ENCODE peak calls at places on chromosome 13, in eight cellular contexts. J, V, Z, S, P, F, L and Y are unnamed samples.

GRCh38 chr13:79802389-79803140 is 321.6 kb downstream of the NDFIP2 start:
- DNase-seq in J (no peak), V (no peak), Z (no peak), S (no peak), P (no peak), F (no peak), L (no peak), Y (no peak)

GRCh38 chr13:108302279-108302678 is 32.8 kb downstream of the TNFSF13B start:
- DNase-seq in J (no peak), V (no peak), Z (no peak), S (no peak), P (peak), F (no peak), L (no peak), Y (no peak)

GRCh38 chr13:102945324-102945815 is 99.5 kb downstream of the ERCC5 start:
- DNase-seq in J (no peak), V (no peak), Z (no peak), S (no peak), P (no peak), F (no peak), L (no peak), Y (no peak)

GRCh38 chr13:81012031-81012430 is 671.1 kb upstream of the SPRY2 start:
- DNase-seq in J (no peak), V (no peak), Z (no peak), S (no peak), P (no peak), F (no peak), L (no peak), Y (no peak)

GRCh38 chr13:93029536-93029935 is 197.1 kb upstream of the GPC6 start:
- DNase-seq in J (peak), V (no peak), Z (peak), S (no peak), P (peak), F (no peak), L (no peak), Y (no peak)

GRCh38 chr13:113853518-113854237 is 10.2 kb downstream of the GAS6 start:
- DNase-seq in J (peak), V (no peak), Z (peak), S (peak), P (no peak), F (no peak), L (no peak), Y (peak)

GRCh38 chr13:59666504-59666903 is 497.2 kb downstream of the DIAPH3 start:
- DNase-seq in J (peak), V (no peak), Z (peak), S (no peak), P (peak), F (no peak), L (no peak), Y (no peak)

GRCh38 chr13:73169971-73170370 is 111.2 kb downstream of the KLF5 start:
- DNase-seq in J (no peak), V (no peak), Z (no peak), S (no peak), P (peak), F (no peak), L (no peak), Y (no peak)

GRCh38 chr13:100721885-100722512 is 47.4 kb upstream of the TMTC4 start:
- DNase-seq in J (peak), V (peak), Z (peak), S (peak), P (peak), F (peak), L (peak), Y (no peak)

GRCh38 chr13:98938801-98939200 is 39.1 kb downstream of the DOCK9 start:
- DNase-seq in J (no peak), V (no peak), Z (no peak), S (peak), P (peak), F (peak), L (no peak), Y (no peak)

GRCh38 chr13:52159159-52159982 is at the start of gene NEK3:
- DNase-seq in J (peak), V (peak), Z (peak), S (peak), P (peak), F (peak), L (peak), Y (peak)

GRCh38 chr13:75360170-75360569 is 121.8 kb downstream of the TBC1D4 start:
- DNase-seq in J (no peak), V (no peak), Z (no peak), S (no peak), P (no peak), F (no peak), L (no peak), Y (no peak)

GRCh38 chr13:113192902-113193301 is 15.6 kb downstream of the PCID2 start:
- DNase-seq in J (peak), V (no peak), Z (peak), S (no peak), P (peak), F (no peak), L (no peak), Y (no peak)

GRCh38 chr13:22837980-22838615 is 342.7 kb upstream of the SGCG start:
- DNase-seq in J (no peak), V (no peak), Z (no peak), S (no peak), P (no peak), F (no peak), L (no peak), Y (no peak)

GRCh38 chr13:109949395-109949794 is 163.0 kb upstream of the IRS2 start:
- DNase-seq in J (no peak), V (no peak), Z (peak), S (no peak), P (peak), F (no peak), L (no peak), Y (no peak)

GRCh38 chr13:22662771-22663170 is 518.0 kb upstream of the SGCG start:
- DNase-seq in J (no peak), V (no peak), Z (no peak), S (no peak), P (no peak), F (no peak), L (no peak), Y (no peak)

GRCh38 chr13:36131215-36131930 is at the start of gene DCLK1:
- DNase-seq in J (peak), V (no peak), Z (peak), S (peak), P (peak), F (peak), L (no peak), Y (peak)

GRCh38 chr13:101455863-101456262 is 3.4 kb downstream of the ITGBL1 start:
- DNase-seq in J (peak), V (no peak), Z (peak), S (no peak), P (peak), F (no peak), L (no peak), Y (no peak)

GRCh38 chr13:106468948-106469590 is 66.4 kb downstream of the EFNB2 start:
- DNase-seq in J (no peak), V (no peak), Z (no peak), S (no peak), P (no peak), F (peak), L (no peak), Y (no peak)

GRCh38 chr13:113364371-113364932 is 522 bp upstream of the GRTP1 start:
- DNase-seq in J (no peak), V (no peak), Z (no peak), S (no peak), P (no peak), F (peak), L (no peak), Y (peak)

GRCh38 chr13:42946927-42947326 is 45.1 kb downstream of the EPSTI1 start:
- DNase-seq in J (peak), V (no peak), Z (peak), S (no peak), P (peak), F (no peak), L (no peak), Y (no peak)

GRCh38 chr13:71785361-71785760 is 81.6 kb downstream of the DACH1 start:
- DNase-seq in J (no peak), V (no peak), Z (no peak), S (no peak), P (no peak), F (no peak), L (no peak), Y (no peak)

GRCh38 chr13:69935043-69935442 is 172.6 kb upstream of the ATXN8OS start:
- DNase-seq in J (no peak), V (no peak), Z (no peak), S (no peak), P (no peak), F (no peak), L (peak), Y (no peak)

GRCh38 chr13:42991892-42992584 is at the start of gene EPSTI1:
- DNase-seq in J (peak), V (peak), Z (peak), S (peak), P (peak), F (peak), L (no peak), Y (peak)

GRCh38 chr13:36712785-36713184 is 39.0 kb downstream of the SERTM1 start:
- DNase-seq in J (peak), V (no peak), Z (peak), S (no peak), P (peak), F (no peak), L (no peak), Y (no peak)

GRCh38 chr13:109667754-109668360 is 118.5 kb downstream of the IRS2 start:
- DNase-seq in J (no peak), V (no peak), Z (no peak), S (no peak), P (no peak), F (no peak), L (no peak), Y (no peak)

GRCh38 chr13:100694722-100695644 is 20.4 kb upstream of the TMTC4 start:
- DNase-seq in J (peak), V (no peak), Z (peak), S (peak), P (peak), F (peak), L (peak), Y (no peak)

GRCh38 chr13:53142301-53142700 is 113.7 kb downstream of the OLFM4 start:
- DNase-seq in J (no peak), V (no peak), Z (no peak), S (no peak), P (peak), F (no peak), L (no peak), Y (no peak)

GRCh38 chr13:107277911-107278310 is 710.0 kb upstream of the ARGLU1 start:
- DNase-seq in J (no peak), V (no peak), Z (no peak), S (no peak), P (peak), F (no peak), L (no peak), Y (no peak)

GRCh38 chr13:19185086-19185864 is 3.7 kb upstream of the TUBA3C start:
- DNase-seq in J (no peak), V (no peak), Z (no peak), S (no peak), P (no peak), F (no peak), L (no peak), Y (no peak)

GRCh38 chr13:41682001-41682400 is 224.7 kb downstream of the RGCC start:
- DNase-seq in J (no peak), V (no peak), Z (no peak), S (no peak), P (no peak), F (no peak), L (no peak), Y (no peak)

GRCh38 chr13:49539746-49540145 is 44.0 kb downstream of the PHF11 start:
- DNase-seq in J (no peak), V (no peak), Z (no peak), S (no peak), P (no peak), F (no peak), L (no peak), Y (no peak)

GRCh38 chr13:48491423-48492122 is 41.3 kb downstream of the RCBTB2 start:
- DNase-seq in J (no peak), V (no peak), Z (peak), S (no peak), P (no peak), F (no peak), L (no peak), Y (no peak)
- H3K4me3 ChIP-seq in J (peak), V (peak), Z (peak), S (no peak), P (peak), F (no peak), L (no peak), Y (peak)

GRCh38 chr13:30329009-30329585 is 21.7 kb upstream of the KATNAL1 start:
- DNase-seq in J (no peak), V (no peak), Z (no peak), S (no peak), P (no peak), F (no peak), L (no peak), Y (no peak)
- H3K4me3 ChIP-seq in J (no peak), V (no peak), Z (no peak), S (no peak), P (no peak), F (no peak), L (no peak), Y (no peak)

DNA sequence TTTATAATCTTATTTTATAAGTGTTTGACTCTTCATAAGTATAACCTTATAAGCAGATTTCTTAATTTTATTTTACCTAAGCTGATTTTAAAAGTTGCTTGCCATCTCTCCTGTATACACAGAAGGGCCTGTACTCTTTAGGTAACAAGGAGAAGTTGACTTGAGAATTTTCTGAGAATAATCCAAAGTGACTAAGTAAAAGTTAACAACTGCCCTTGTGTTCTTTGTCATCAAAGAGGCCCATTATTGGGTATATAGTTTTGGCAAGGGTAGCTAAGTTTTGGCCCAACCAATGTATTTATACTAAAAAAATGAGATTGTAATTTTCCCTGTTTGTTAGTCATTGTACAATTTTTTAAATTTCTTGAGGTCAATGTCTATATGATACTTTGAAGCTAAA is 3.2 kb downstream of the LCP1 start:
- DNase-seq in J (no peak), V (no peak), Z (no peak), S (no peak), P (no peak), F (no peak), L (no peak), Y (no peak)
- H3K4me3 ChIP-seq in J (no peak), V (peak), Z (no peak), S (no peak), P (no peak), F (no peak), L (no peak), Y (no peak)

DNA sequence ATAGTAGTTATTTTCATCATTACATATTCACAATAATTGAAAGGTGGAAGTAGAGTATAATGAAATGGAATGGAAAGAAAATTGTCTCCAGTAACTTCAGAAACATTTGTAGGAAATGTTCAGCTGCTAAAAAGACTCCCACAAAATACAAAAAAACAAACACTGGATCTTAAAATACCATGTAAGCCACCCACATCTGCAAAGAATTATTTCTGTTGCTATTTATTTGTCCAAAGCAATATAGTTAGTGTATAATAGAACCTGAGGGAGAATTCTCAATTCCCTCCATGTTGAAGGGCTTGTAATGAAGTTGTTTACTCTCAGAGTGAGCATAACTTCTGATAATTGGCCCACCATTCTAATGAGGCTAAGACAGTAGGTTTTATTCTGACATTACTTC is 37.4 kb upstream of the KLF12 start:
- DNase-seq in J (no peak), V (no peak), Z (no peak), S (no peak), P (no peak), F (no peak), L (no peak), Y (no peak)
- H3K4me3 ChIP-seq in J (no peak), V (no peak), Z (no peak), S (no peak), P (no peak), F (no peak), L (no peak), Y (no peak)

GRCh38 chr13:97878421-97879375 is 74.8 kb upstream of the IPO5 start:
- DNase-seq in J (no peak), V (no peak), Z (no peak), S (peak), P (peak), F (no peak), L (no peak), Y (no peak)

GRCh38 chr13:97880298-97880675 is 73.2 kb upstream of the IPO5 start:
- DNase-seq in J (no peak), V (no peak), Z (no peak), S (no peak), P (no peak), F (no peak), L (no peak), Y (no peak)

GRCh38 chr13:97883356-97883755 is 70.1 kb upstream of the IPO5 start:
- DNase-seq in J (peak), V (no peak), Z (peak), S (no peak), P (peak), F (no peak), L (no peak), Y (no peak)

GRCh38 chr13:97881556-97881955 is 71.9 kb upstream of the IPO5 start:
- DNase-seq in J (no peak), V (no peak), Z (no peak), S (no peak), P (no peak), F (no peak), L (no peak), Y (no peak)

GRCh38 chr13:97879646-97880297 is 73.7 kb upstream of the IPO5 start:
- DNase-seq in J (peak), V (no peak), Z (peak), S (no peak), P (peak), F (no peak), L (peak), Y (no peak)
- H3K4me3 ChIP-seq in J (no peak), V (no peak), Z (no peak), S (no peak), P (no peak), F (no peak), L (peak), Y (no peak)

DNA sequence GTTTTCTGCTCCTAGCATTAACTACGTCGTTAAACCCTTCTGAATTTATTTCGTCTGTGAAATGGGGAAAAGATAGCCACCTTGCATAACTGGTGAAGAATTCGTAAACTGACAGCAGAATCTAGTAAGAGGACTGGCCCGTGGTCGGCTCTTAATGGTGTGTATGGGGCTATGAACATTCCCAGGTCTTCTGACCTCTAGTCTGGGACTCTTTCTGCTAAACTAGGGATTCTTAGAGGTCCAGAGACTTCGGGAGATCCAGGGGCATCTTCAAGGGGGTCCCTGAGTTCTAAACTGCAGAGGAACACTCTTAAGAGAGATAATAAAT is 231.1 kb upstream of the SERP2 start:
- DNase-seq in J (no peak), V (no peak), Z (no peak), S (no peak), P (no peak), F (no peak), L (no peak), Y (no peak)
- H3K4me3 ChIP-seq in J (peak), V (peak), Z (peak), S (peak), P (peak), F (peak), L (peak), Y (peak)

GRCh38 chr13:46179576-46180368 is 2.2 kb downstream of the LCP1 start:
- DNase-seq in J (no peak), V (peak), Z (no peak), S (no peak), P (no peak), F (no peak), L (no peak), Y (peak)

GRCh38 chr13:46181799-46182490 is at the start of gene LCP1:
- DNase-seq in J (no peak), V (peak), Z (no peak), S (no peak), P (no peak), F (no peak), L (no peak), Y (no peak)

GRCh38 chr13:46180393-46180792 is 1.6 kb downstream of the LCP1 start:
- DNase-seq in J (no peak), V (no peak), Z (no peak), S (no peak), P (no peak), F (no peak), L (no peak), Y (no peak)

GRCh38 chr13:46176756-46177155 is 5.2 kb downstream of the LCP1 start:
- DNase-seq in J (no peak), V (no peak), Z (no peak), S (no peak), P (no peak), F (no peak), L (no peak), Y (no peak)

DNA sequence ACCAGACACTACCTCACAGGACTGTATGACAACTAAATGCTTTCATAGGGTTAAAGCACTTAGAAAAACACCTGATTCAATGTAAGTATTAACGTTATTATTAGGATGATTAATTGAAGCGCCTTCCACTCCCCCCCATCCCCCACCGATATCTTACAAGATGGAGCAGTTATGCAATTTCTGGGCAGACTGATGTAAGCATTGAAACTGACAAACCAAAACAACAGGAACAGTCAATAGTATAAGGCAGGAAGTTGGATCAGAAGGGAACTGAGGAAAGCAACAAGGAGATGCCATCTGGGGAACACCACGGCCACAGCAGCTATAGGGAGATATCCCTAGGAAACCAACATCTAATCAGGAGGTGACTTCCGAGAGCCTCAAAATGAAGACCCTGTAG is 3.8 kb downstream of the LCP1 start:
- DNase-seq in J (no peak), V (no peak), Z (no peak), S (no peak), P (no peak), F (no peak), L (no peak), Y (no peak)
- H3K4me3 ChIP-seq in J (no peak), V (peak), Z (no peak), S (no peak), P (no peak), F (no peak), L (no peak), Y (no peak)